ENCODE peak calls at places on chromosomes 16 and 17, in ten cellular contexts. One of them, this sample, is unnamed. For H3K36me3, the result is how much of the 10 kb centered on the place peaks cover.

GRCh38 chr16:4298761-4299522 is 16.9 kb upstream of the GLIS2 start:
- DNase-seq in right lobe of liver: no peak
- DNase-seq in Peyer's patch: peak
- DNase-seq in body of pancreas: peak
- DNase-seq in gastrocnemius medialis: no peak
- DNase-seq in uterus: peak
- DNase-seq in ovary: peak
- DNase-seq in K562: peak
- DNase-seq in heart left ventricle: peak
- DNase-seq in transverse colon: peak
- DNase-seq in this sample: peak

GRCh38 chr16:69443809-69444611 is 19.6 kb downstream of the CYB5B start:
- DNase-seq in right lobe of liver: no peak
- DNase-seq in Peyer's patch: peak
- DNase-seq in body of pancreas: no peak
- DNase-seq in gastrocnemius medialis: no peak
- DNase-seq in uterus: peak
- DNase-seq in ovary: peak
- DNase-seq in K562: no peak
- DNase-seq in heart left ventricle: no peak
- DNase-seq in transverse colon: peak
- DNase-seq in this sample: no peak

GRCh38 chr17:7034955-7035590 is 742 bp upstream of the SLC16A13 start:
- DNase-seq in right lobe of liver: no peak
- DNase-seq in Peyer's patch: peak
- DNase-seq in body of pancreas: no peak
- DNase-seq in gastrocnemius medialis: no peak
- DNase-seq in uterus: no peak
- DNase-seq in ovary: no peak
- DNase-seq in K562: no peak
- DNase-seq in heart left ventricle: no peak
- DNase-seq in transverse colon: no peak
- DNase-seq in this sample: no peak

GRCh38 chr16:84839054-84839453 is 19.3 kb downstream of the CRISPLD2 start:
- DNase-seq in right lobe of liver: no peak
- DNase-seq in Peyer's patch: no peak
- DNase-seq in body of pancreas: no peak
- DNase-seq in gastrocnemius medialis: no peak
- DNase-seq in uterus: no peak
- DNase-seq in ovary: no peak
- DNase-seq in K562: no peak
- DNase-seq in heart left ventricle: no peak
- DNase-seq in transverse colon: no peak
- DNase-seq in this sample: peak

GRCh38 chr16:73187163-73187562 is 139.2 kb upstream of the ZFHX3 start:
- DNase-seq in right lobe of liver: no peak
- DNase-seq in Peyer's patch: no peak
- DNase-seq in body of pancreas: no peak
- DNase-seq in gastrocnemius medialis: no peak
- DNase-seq in uterus: no peak
- DNase-seq in ovary: no peak
- DNase-seq in K562: no peak
- DNase-seq in heart left ventricle: no peak
- DNase-seq in transverse colon: no peak
- DNase-seq in this sample: no peak

GRCh38 chr16:89096768-89097527 is 3.3 kb downstream of the ACSF3 start:
- DNase-seq in right lobe of liver: no peak
- DNase-seq in Peyer's patch: no peak
- DNase-seq in body of pancreas: no peak
- DNase-seq in gastrocnemius medialis: no peak
- DNase-seq in uterus: no peak
- DNase-seq in ovary: no peak
- DNase-seq in K562: no peak
- DNase-seq in heart left ventricle: no peak
- DNase-seq in transverse colon: no peak
- DNase-seq in this sample: no peak

GRCh38 chr16:65524997-65525396 is 403.1 kb upstream of the CDH11 start:
- DNase-seq in right lobe of liver: no peak
- DNase-seq in Peyer's patch: no peak
- DNase-seq in body of pancreas: no peak
- DNase-seq in gastrocnemius medialis: no peak
- DNase-seq in uterus: no peak
- DNase-seq in ovary: no peak
- DNase-seq in K562: no peak
- DNase-seq in heart left ventricle: no peak
- DNase-seq in transverse colon: no peak
- DNase-seq in this sample: no peak

GRCh38 chr16:64695684-64696083 is 426.2 kb downstream of the CDH11 start:
- DNase-seq in right lobe of liver: no peak
- DNase-seq in Peyer's patch: no peak
- DNase-seq in body of pancreas: no peak
- DNase-seq in gastrocnemius medialis: no peak
- DNase-seq in uterus: no peak
- DNase-seq in ovary: no peak
- DNase-seq in K562: no peak
- DNase-seq in heart left ventricle: no peak
- DNase-seq in transverse colon: no peak
- DNase-seq in this sample: no peak

GRCh38 chr17:17671369-17672119 is 9.7 kb upstream of the RAI1 start:
- DNase-seq in right lobe of liver: no peak
- DNase-seq in Peyer's patch: no peak
- DNase-seq in body of pancreas: no peak
- DNase-seq in gastrocnemius medialis: no peak
- DNase-seq in uterus: no peak
- DNase-seq in ovary: no peak
- DNase-seq in K562: no peak
- DNase-seq in heart left ventricle: no peak
- DNase-seq in transverse colon: no peak
- DNase-seq in this sample: no peak

GRCh38 chr17:3512512-3513171 is 36.8 kb downstream of the ASPA start:
- DNase-seq in right lobe of liver: peak
- DNase-seq in Peyer's patch: peak
- DNase-seq in body of pancreas: peak
- DNase-seq in gastrocnemius medialis: peak
- DNase-seq in uterus: peak
- DNase-seq in ovary: peak
- DNase-seq in K562: no peak
- DNase-seq in heart left ventricle: peak
- DNase-seq in transverse colon: peak
- DNase-seq in this sample: peak

DNA sequence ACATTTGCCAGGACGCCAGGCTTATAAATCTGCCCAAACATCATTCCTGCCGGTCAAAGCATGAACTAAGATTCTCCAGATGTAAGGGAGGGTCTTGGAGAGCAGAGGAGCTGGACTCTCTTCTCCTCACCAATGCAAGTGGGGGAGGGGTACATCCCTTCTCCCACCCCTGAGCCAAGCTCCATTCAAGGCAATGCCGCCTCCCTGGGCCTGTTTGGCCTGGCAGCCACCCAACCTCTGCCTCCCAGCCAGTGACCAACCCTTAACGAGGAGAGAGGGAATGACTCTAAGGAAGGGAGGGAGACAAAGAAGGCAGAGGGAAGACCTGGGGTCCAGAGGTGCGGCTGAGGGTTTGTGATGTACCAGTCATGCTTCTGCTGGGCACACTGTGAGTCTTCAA is 13.8 kb downstream of the C17orf50 start:
- DNase-seq in right lobe of liver: no peak
- DNase-seq in Peyer's patch: no peak
- DNase-seq in body of pancreas: peak
- DNase-seq in gastrocnemius medialis: no peak
- DNase-seq in uterus: peak
- DNase-seq in ovary: no peak
- DNase-seq in K562: no peak
- DNase-seq in heart left ventricle: no peak
- DNase-seq in transverse colon: peak
- DNase-seq in this sample: peak
- TF ChIP-seq POLR2A in right lobe of liver: no peak
- TF ChIP-seq POLR2A in Peyer's patch: no peak
- TF ChIP-seq POLR2A in body of pancreas: no peak
- TF ChIP-seq POLR2A in gastrocnemius medialis: no peak
- TF ChIP-seq POLR2A in uterus: no peak
- TF ChIP-seq POLR2A in ovary: no peak
- TF ChIP-seq POLR2A in K562: no peak
- TF ChIP-seq POLR2A in heart left ventricle: no peak
- TF ChIP-seq POLR2A in transverse colon: no peak
- TF ChIP-seq POLR2A in this sample: no peak

DNA sequence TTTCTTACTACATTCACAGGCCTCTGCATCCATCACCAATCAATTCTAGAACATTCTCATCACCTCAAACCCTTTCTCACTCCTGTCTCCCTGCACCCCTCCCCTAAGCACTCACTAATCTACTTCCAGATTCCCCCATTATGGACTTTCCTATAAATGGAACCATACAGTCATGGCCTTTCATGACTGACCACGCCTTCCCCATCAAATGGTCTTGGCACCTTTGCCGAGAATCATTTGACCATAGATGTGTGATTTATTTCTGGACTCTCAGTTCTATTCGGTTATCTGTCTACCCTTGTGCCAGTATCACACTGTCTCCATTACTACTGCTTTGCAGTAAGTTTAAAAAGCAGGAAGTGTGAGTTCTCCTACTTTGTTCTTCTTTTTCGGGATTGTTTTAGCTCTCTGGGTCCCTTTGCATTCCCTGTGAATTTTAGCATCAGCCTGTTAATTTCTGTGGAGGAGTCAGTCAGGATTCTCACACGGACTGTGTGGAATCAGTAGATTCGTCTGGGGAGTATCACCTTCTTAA is 27.5 kb downstream of the GTF3C1 start:
- DNase-seq in right lobe of liver: no peak
- DNase-seq in Peyer's patch: no peak
- DNase-seq in body of pancreas: no peak
- DNase-seq in gastrocnemius medialis: peak
- DNase-seq in uterus: no peak
- DNase-seq in ovary: no peak
- DNase-seq in K562: no peak
- DNase-seq in heart left ventricle: no peak
- DNase-seq in transverse colon: no peak
- DNase-seq in this sample: no peak
- H3K36me3 ChIP-seq in right lobe of liver: under half
- H3K36me3 ChIP-seq in Peyer's patch: under half
- H3K36me3 ChIP-seq in body of pancreas: under half
- H3K36me3 ChIP-seq in gastrocnemius medialis: under half
- H3K36me3 ChIP-seq in uterus: under half
- H3K36me3 ChIP-seq in ovary: under half
- H3K36me3 ChIP-seq in K562: half or more
- H3K36me3 ChIP-seq in heart left ventricle: under half
- H3K36me3 ChIP-seq in transverse colon: under half
- H3K36me3 ChIP-seq in this sample: under half

GRCh38 chr17:42392664-42393415 is 4.6 kb upstream of the STAT3 start:
- DNase-seq in right lobe of liver: no peak
- DNase-seq in Peyer's patch: no peak
- DNase-seq in body of pancreas: no peak
- DNase-seq in gastrocnemius medialis: no peak
- DNase-seq in uterus: no peak
- DNase-seq in ovary: no peak
- DNase-seq in K562: no peak
- DNase-seq in heart left ventricle: no peak
- DNase-seq in transverse colon: no peak
- DNase-seq in this sample: no peak
- TF ChIP-seq CTCF in right lobe of liver: no peak
- TF ChIP-seq CTCF in Peyer's patch: no peak
- TF ChIP-seq CTCF in body of pancreas: no peak
- TF ChIP-seq CTCF in gastrocnemius medialis: no peak
- TF ChIP-seq CTCF in uterus: no peak
- TF ChIP-seq CTCF in ovary: no peak
- TF ChIP-seq CTCF in K562: no peak
- TF ChIP-seq CTCF in heart left ventricle: no peak
- TF ChIP-seq CTCF in transverse colon: no peak
- TF ChIP-seq CTCF in this sample: no peak

DNA sequence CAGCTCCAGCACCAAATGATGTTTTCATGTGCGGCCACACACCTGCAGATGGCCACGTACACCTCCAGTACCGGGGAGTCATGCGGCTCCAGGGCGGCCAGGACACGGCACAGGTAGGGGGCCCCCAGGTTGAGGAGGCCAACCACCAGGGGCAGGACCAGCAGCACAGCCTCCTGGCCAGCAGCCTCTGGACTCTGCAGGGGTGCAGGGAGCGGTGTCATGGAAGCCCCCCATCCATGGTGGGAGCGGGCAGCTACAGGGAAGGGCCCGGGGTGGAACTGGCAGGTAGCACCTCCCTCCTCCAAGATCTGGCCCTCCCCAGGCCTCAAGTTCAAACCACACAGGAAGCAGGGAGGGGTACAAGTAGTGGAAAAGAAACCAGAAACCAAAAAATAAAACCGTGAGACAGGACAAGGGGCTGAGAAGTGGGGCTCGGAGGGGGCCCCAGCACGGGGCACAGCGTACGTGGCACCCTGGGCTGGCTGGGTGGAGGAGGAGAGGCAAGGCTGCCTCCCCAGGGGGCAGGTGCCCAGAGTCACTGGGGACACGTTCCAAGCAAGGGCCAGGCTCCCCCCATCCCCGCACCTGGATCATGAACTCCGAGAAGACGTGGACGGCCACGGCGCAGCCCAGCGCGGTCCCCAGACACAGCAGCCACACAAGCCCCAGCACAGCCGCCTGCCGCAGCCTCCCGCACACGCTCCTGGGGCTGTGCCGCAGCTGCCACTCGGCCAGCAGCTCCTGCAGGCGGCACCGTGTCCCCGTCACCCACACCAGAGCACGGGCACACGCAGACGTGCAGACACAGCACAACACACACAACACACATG is 7.4 kb downstream of the TMC6 start:
- DNase-seq in right lobe of liver: peak
- DNase-seq in Peyer's patch: peak
- DNase-seq in body of pancreas: no peak
- DNase-seq in gastrocnemius medialis: no peak
- DNase-seq in uterus: no peak
- DNase-seq in ovary: no peak
- DNase-seq in K562: peak
- DNase-seq in heart left ventricle: no peak
- DNase-seq in transverse colon: peak
- DNase-seq in this sample: no peak
- TF ChIP-seq POLR2A in right lobe of liver: no peak
- TF ChIP-seq POLR2A in Peyer's patch: no peak
- TF ChIP-seq POLR2A in body of pancreas: no peak
- TF ChIP-seq POLR2A in gastrocnemius medialis: no peak
- TF ChIP-seq POLR2A in uterus: no peak
- TF ChIP-seq POLR2A in ovary: no peak
- TF ChIP-seq POLR2A in K562: no peak
- TF ChIP-seq POLR2A in heart left ventricle: no peak
- TF ChIP-seq POLR2A in transverse colon: no peak
- TF ChIP-seq POLR2A in this sample: no peak

This sample was measured in thyroid gland.